ENCODE peak calls at places on chromosomes 2 and 18, in ten cellular contexts. One of them, this sample, is unnamed. For H3K27me3, the result is how much of the 10 kb centered on the place peaks cover.

GRCh38 chr18:37654711-37655369 is 89.2 kb upstream of the CELF4 start:
- DNase-seq in CD8-positive, alpha-beta T cell: no peak
- DNase-seq in right atrium auricular region: no peak
- DNase-seq in SK-N-SH: no peak
- DNase-seq in adrenal gland: no peak
- DNase-seq in esophagus squamous epithelium: no peak
- DNase-seq in left lung: no peak
- DNase-seq in PC-3: no peak
- DNase-seq in body of pancreas: no peak
- DNase-seq in heart left ventricle: no peak
- DNase-seq in this sample: no peak

GRCh38 chr18:11859282-11859797 is 8.1 kb downstream of the CHMP1B start:
- DNase-seq in CD8-positive, alpha-beta T cell: no peak
- DNase-seq in right atrium auricular region: no peak
- DNase-seq in SK-N-SH: no peak
- DNase-seq in adrenal gland: no peak
- DNase-seq in esophagus squamous epithelium: no peak
- DNase-seq in left lung: no peak
- DNase-seq in PC-3: peak
- DNase-seq in body of pancreas: no peak
- DNase-seq in heart left ventricle: no peak
- DNase-seq in this sample: no peak

GRCh38 chr18:60277855-60278480 is 94.6 kb downstream of the MC4R start:
- DNase-seq in CD8-positive, alpha-beta T cell: no peak
- DNase-seq in right atrium auricular region: no peak
- DNase-seq in SK-N-SH: no peak
- DNase-seq in adrenal gland: no peak
- DNase-seq in esophagus squamous epithelium: no peak
- DNase-seq in left lung: no peak
- DNase-seq in PC-3: peak
- DNase-seq in body of pancreas: no peak
- DNase-seq in heart left ventricle: no peak
- DNase-seq in this sample: no peak

GRCh38 chr18:997499-997898 is 92.8 kb downstream of the ADCYAP1 start:
- DNase-seq in CD8-positive, alpha-beta T cell: no peak
- DNase-seq in right atrium auricular region: no peak
- DNase-seq in SK-N-SH: no peak
- DNase-seq in adrenal gland: no peak
- DNase-seq in esophagus squamous epithelium: no peak
- DNase-seq in left lung: no peak
- DNase-seq in PC-3: no peak
- DNase-seq in body of pancreas: no peak
- DNase-seq in heart left ventricle: no peak
- DNase-seq in this sample: no peak

GRCh38 chr2:222862068-222862914 is 1.5 kb downstream of the ACSL3 start:
- DNase-seq in CD8-positive, alpha-beta T cell: no peak
- DNase-seq in right atrium auricular region: no peak
- DNase-seq in SK-N-SH: peak
- DNase-seq in adrenal gland: peak
- DNase-seq in esophagus squamous epithelium: no peak
- DNase-seq in left lung: no peak
- DNase-seq in PC-3: peak
- DNase-seq in body of pancreas: no peak
- DNase-seq in heart left ventricle: no peak
- DNase-seq in this sample: no peak

GRCh38 chr2:201709049-201709448 is 10.6 kb upstream of the MPP4 start:
- DNase-seq in CD8-positive, alpha-beta T cell: no peak
- DNase-seq in right atrium auricular region: no peak
- DNase-seq in SK-N-SH: no peak
- DNase-seq in adrenal gland: no peak
- DNase-seq in esophagus squamous epithelium: no peak
- DNase-seq in left lung: no peak
- DNase-seq in PC-3: no peak
- DNase-seq in body of pancreas: no peak
- DNase-seq in heart left ventricle: no peak
- DNase-seq in this sample: no peak

GRCh38 chr2:21382980-21383520 is 259.3 kb downstream of the TDRD15 start:
- DNase-seq in CD8-positive, alpha-beta T cell: no peak
- DNase-seq in right atrium auricular region: no peak
- DNase-seq in SK-N-SH: no peak
- DNase-seq in adrenal gland: no peak
- DNase-seq in esophagus squamous epithelium: no peak
- DNase-seq in left lung: no peak
- DNase-seq in PC-3: no peak
- DNase-seq in body of pancreas: no peak
- DNase-seq in heart left ventricle: no peak
- DNase-seq in this sample: no peak

GRCh38 chr18:54388203-54389142 is 30.8 kb downstream of the C18orf54 start:
- DNase-seq in CD8-positive, alpha-beta T cell: no peak
- DNase-seq in right atrium auricular region: no peak
- DNase-seq in SK-N-SH: no peak
- DNase-seq in adrenal gland: peak
- DNase-seq in esophagus squamous epithelium: no peak
- DNase-seq in left lung: no peak
- DNase-seq in PC-3: peak
- DNase-seq in body of pancreas: peak
- DNase-seq in heart left ventricle: no peak
- DNase-seq in this sample: no peak

GRCh38 chr2:17539596-17539992 is 902 bp upstream of the VSNL1 start:
- DNase-seq in CD8-positive, alpha-beta T cell: no peak
- DNase-seq in right atrium auricular region: no peak
- DNase-seq in SK-N-SH: peak
- DNase-seq in adrenal gland: no peak
- DNase-seq in esophagus squamous epithelium: no peak
- DNase-seq in left lung: no peak
- DNase-seq in PC-3: no peak
- DNase-seq in body of pancreas: peak
- DNase-seq in heart left ventricle: peak
- DNase-seq in this sample: no peak

DNA sequence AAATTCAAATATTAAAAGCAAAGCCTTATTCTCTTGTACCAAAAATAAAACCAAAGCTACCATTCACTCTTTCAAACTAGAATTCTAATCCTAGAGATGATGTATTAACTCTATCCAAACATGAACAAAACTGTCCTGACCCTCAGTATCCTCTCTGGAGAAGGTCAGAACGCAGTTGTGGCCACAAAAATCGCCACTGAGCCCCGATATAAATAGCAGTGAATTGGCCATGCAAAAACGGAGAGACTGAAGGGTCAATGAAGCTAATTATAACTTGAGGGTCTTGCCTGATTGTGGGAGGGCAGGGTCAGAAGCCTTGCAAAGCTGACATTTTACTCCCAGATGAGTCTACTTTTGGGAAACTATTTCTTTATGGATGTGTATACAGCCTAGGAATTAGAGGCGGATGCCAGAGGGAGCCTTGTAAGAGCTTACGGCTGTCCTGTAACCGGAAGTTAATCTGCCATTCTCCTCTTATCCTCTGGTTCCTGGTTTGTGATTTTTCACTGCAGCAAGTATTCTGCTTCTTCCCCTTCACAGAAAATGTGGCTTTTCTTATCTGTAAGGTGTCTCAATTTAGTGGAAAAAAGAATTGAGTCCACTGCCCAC is 28.1 kb downstream of the CAVIN2 start:
- DNase-seq in CD8-positive, alpha-beta T cell: no peak
- DNase-seq in right atrium auricular region: no peak
- DNase-seq in SK-N-SH: no peak
- DNase-seq in adrenal gland: no peak
- DNase-seq in esophagus squamous epithelium: no peak
- DNase-seq in left lung: no peak
- DNase-seq in PC-3: no peak
- DNase-seq in body of pancreas: no peak
- DNase-seq in heart left ventricle: no peak
- DNase-seq in this sample: no peak
- TF ChIP-seq CTCF in CD8-positive, alpha-beta T cell: no peak
- TF ChIP-seq CTCF in right atrium auricular region: no peak
- TF ChIP-seq CTCF in SK-N-SH: no peak
- TF ChIP-seq CTCF in adrenal gland: no peak
- TF ChIP-seq CTCF in esophagus squamous epithelium: no peak
- TF ChIP-seq CTCF in left lung: no peak
- TF ChIP-seq CTCF in PC-3: no peak
- TF ChIP-seq CTCF in body of pancreas: no peak
- TF ChIP-seq CTCF in heart left ventricle: no peak
- TF ChIP-seq CTCF in this sample: no peak

DNA sequence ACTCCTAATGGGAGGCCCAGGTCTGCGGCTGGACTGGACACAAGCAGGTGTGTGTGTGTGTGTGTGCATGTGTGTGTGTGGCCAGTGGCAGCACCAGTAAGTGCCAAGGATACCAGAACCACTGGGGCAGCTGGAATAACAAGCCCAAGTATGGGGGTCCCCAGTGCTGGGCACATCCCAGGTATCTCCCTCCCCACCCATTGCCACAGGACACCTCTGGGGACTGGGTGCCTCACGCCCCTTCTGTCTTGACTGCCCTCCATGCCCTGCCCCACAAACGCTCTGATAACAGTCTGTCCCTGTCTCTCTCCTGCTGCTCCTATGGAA is 9.0 kb downstream of the SPEG start:
- DNase-seq in CD8-positive, alpha-beta T cell: no peak
- DNase-seq in right atrium auricular region: no peak
- DNase-seq in SK-N-SH: no peak
- DNase-seq in adrenal gland: no peak
- DNase-seq in esophagus squamous epithelium: no peak
- DNase-seq in left lung: no peak
- DNase-seq in PC-3: no peak
- DNase-seq in body of pancreas: no peak
- DNase-seq in heart left ventricle: no peak
- DNase-seq in this sample: no peak
- H3K4me3 ChIP-seq in CD8-positive, alpha-beta T cell: no peak
- H3K4me3 ChIP-seq in right atrium auricular region: no peak
- H3K4me3 ChIP-seq in SK-N-SH: no peak
- H3K4me3 ChIP-seq in adrenal gland: no peak
- H3K4me3 ChIP-seq in esophagus squamous epithelium: peak
- H3K4me3 ChIP-seq in left lung: no peak
- H3K4me3 ChIP-seq in PC-3: no peak
- H3K4me3 ChIP-seq in body of pancreas: no peak
- H3K4me3 ChIP-seq in heart left ventricle: no peak
- H3K4me3 ChIP-seq in this sample: no peak

GRCh38 chr2:26846881-26847662 is 860 bp upstream of the DPYSL5 start:
- DNase-seq in CD8-positive, alpha-beta T cell: no peak
- DNase-seq in right atrium auricular region: no peak
- DNase-seq in SK-N-SH: no peak
- DNase-seq in adrenal gland: no peak
- DNase-seq in esophagus squamous epithelium: no peak
- DNase-seq in left lung: no peak
- DNase-seq in PC-3: no peak
- DNase-seq in body of pancreas: no peak
- DNase-seq in heart left ventricle: no peak
- DNase-seq in this sample: no peak

GRCh38 chr2:26849056-26850001 is 1.4 kb downstream of the DPYSL5 start:
- DNase-seq in CD8-positive, alpha-beta T cell: peak
- DNase-seq in right atrium auricular region: no peak
- DNase-seq in SK-N-SH: peak
- DNase-seq in adrenal gland: no peak
- DNase-seq in esophagus squamous epithelium: no peak
- DNase-seq in left lung: peak
- DNase-seq in PC-3: no peak
- DNase-seq in body of pancreas: no peak
- DNase-seq in heart left ventricle: no peak
- DNase-seq in this sample: no peak

GRCh38 chr2:26850002-26850431 is 2.1 kb downstream of the DPYSL5 start:
- DNase-seq in CD8-positive, alpha-beta T cell: no peak
- DNase-seq in right atrium auricular region: no peak
- DNase-seq in SK-N-SH: no peak
- DNase-seq in adrenal gland: no peak
- DNase-seq in esophagus squamous epithelium: no peak
- DNase-seq in left lung: no peak
- DNase-seq in PC-3: no peak
- DNase-seq in body of pancreas: no peak
- DNase-seq in heart left ventricle: no peak
- DNase-seq in this sample: no peak

GRCh38 chr2:26847663-26848335 is at the start of gene DPYSL5:
- DNase-seq in CD8-positive, alpha-beta T cell: peak
- DNase-seq in right atrium auricular region: no peak
- DNase-seq in SK-N-SH: peak
- DNase-seq in adrenal gland: no peak
- DNase-seq in esophagus squamous epithelium: no peak
- DNase-seq in left lung: no peak
- DNase-seq in PC-3: no peak
- DNase-seq in body of pancreas: no peak
- DNase-seq in heart left ventricle: no peak
- DNase-seq in this sample: no peak

DNA sequence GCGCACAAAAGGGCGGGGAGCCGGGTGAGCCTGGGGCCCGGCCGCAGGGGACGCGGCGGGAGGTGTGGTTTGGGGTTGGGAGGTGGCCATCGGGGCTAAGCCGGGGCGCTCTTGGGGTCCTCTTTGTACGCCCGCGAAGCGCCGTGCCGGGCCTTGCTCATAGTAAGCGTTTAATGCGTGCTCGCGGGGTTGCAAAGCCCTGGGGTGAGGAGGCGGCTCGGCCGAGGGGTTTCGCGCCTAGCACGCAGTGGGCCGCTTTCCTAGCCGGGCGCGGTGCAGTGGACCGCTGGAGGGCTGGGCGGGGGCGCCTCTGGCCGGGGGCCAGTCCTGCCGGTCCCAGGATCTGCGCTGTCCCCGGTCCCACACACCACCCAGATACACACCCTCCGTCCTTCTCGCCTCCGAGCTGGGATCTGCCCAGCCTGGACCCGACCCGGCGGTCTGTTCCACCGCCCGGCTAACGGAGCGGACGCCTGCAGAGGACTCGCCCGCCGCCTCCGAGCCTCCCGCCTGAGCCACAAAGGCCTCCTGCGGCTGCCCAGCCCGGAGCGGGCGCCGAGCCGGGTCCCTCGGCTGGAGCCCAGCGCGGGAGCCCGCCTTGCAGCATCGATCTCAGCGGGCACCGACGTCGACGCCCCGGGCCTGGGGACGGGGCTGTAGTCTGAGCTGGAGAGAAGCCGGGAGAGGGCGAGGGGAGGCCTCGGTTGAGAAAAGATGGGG is 564 bp downstream of the DPYSL5 start:
- DNase-seq in CD8-positive, alpha-beta T cell: peak
- DNase-seq in right atrium auricular region: no peak
- DNase-seq in SK-N-SH: peak
- DNase-seq in adrenal gland: no peak
- DNase-seq in esophagus squamous epithelium: no peak
- DNase-seq in left lung: no peak
- DNase-seq in PC-3: no peak
- DNase-seq in body of pancreas: no peak
- DNase-seq in heart left ventricle: no peak
- DNase-seq in this sample: peak
- H3K27me3 ChIP-seq in CD8-positive, alpha-beta T cell: under half
- H3K27me3 ChIP-seq in right atrium auricular region: under half
- H3K27me3 ChIP-seq in SK-N-SH: half or more
- H3K27me3 ChIP-seq in adrenal gland: half or more
- H3K27me3 ChIP-seq in esophagus squamous epithelium: under half
- H3K27me3 ChIP-seq in left lung: half or more
- H3K27me3 ChIP-seq in PC-3: half or more
- H3K27me3 ChIP-seq in body of pancreas: under half
- H3K27me3 ChIP-seq in heart left ventricle: half or more
- H3K27me3 ChIP-seq in this sample: half or more

DNA sequence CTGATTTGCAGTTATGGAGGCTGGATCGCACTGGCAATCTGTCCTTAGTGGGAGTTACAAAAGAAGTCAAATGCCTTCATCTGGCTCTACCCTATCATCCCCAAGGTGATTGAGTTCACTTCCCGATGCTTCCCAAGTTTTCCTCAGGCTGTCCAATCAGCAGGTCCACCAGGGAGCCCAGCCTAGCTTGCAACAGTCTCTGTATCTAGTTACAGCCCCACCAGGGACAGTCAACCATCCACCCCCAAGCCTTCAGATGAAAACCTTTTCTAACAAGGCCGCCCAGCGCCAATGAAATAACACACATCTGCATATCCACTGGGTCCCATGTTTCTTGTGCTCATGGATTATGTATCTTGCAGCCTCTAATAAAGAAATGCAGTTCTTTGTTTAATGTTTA is 238.9 kb downstream of the ZNF521 start:
- DNase-seq in CD8-positive, alpha-beta T cell: no peak
- DNase-seq in right atrium auricular region: no peak
- DNase-seq in SK-N-SH: no peak
- DNase-seq in adrenal gland: no peak
- DNase-seq in esophagus squamous epithelium: no peak
- DNase-seq in left lung: no peak
- DNase-seq in PC-3: no peak
- DNase-seq in body of pancreas: no peak
- DNase-seq in heart left ventricle: no peak
- DNase-seq in this sample: no peak
- TF ChIP-seq CTCF in CD8-positive, alpha-beta T cell: no peak
- TF ChIP-seq CTCF in right atrium auricular region: no peak
- TF ChIP-seq CTCF in SK-N-SH: no peak
- TF ChIP-seq CTCF in adrenal gland: no peak
- TF ChIP-seq CTCF in esophagus squamous epithelium: no peak
- TF ChIP-seq CTCF in left lung: no peak
- TF ChIP-seq CTCF in PC-3: no peak
- TF ChIP-seq CTCF in body of pancreas: no peak
- TF ChIP-seq CTCF in heart left ventricle: no peak
- TF ChIP-seq CTCF in this sample: no peak